ENCODE peak calls at places on chromosomes 13 and 19, in six cellular contexts. L is GM12878, Z is SK-N-SH, P is HL-60, O is GM23338, U is Panc1. A is an unnamed sample.

GRCh38 chr19:19606021-19606420 is 12.5 kb downstream of the PBX4 start:
- DNase-seq in L (no peak), O (no peak), Z (no peak), U (no peak), P (no peak), A (peak)

GRCh38 chr13:27149702-27150101 is 21.9 kb downstream of the USP12 start:
- DNase-seq in Z (no peak), U (no peak), L (no peak), P (no peak), O (no peak), A (no peak)

GRCh38 chr19:41174297-41174928 is 18.6 kb upstream of the CYP2S1 start:
- DNase-seq in O (no peak), P (no peak), U (no peak), Z (no peak), L (no peak), A (no peak)

GRCh38 chr13:37929308-37929707 is 59.7 kb upstream of the TRPC4 start:
- DNase-seq in P (no peak), L (no peak), U (no peak), O (no peak), Z (no peak), A (no peak)

GRCh38 chr13:29934531-29935308 is 84.3 kb upstream of the UBL3 start:
- DNase-seq in U (no peak), O (no peak), Z (no peak), P (no peak), L (no peak), A (no peak)

GRCh38 chr13:79533781-79534400 is 52.9 kb downstream of the NDFIP2 start:
- DNase-seq in O (no peak), P (no peak), L (no peak), Z (no peak), U (no peak), A (no peak)

GRCh38 chr19:18339703-18340102 is 695 bp upstream of the PGPEP1 start:
- DNase-seq in L (no peak), P (no peak), Z (peak), U (no peak), O (peak), A (peak)

GRCh38 chr19:36460046-36460445 is 29.3 kb downstream of the ZNF566 start:
- DNase-seq in L (no peak), U (no peak), P (no peak), O (no peak), Z (no peak), A (no peak)

GRCh38 chr13:109288151-109288709 is 498.2 kb downstream of the IRS2 start:
- DNase-seq in Z (no peak), U (no peak), P (no peak), O (no peak), L (no peak), A (no peak)

GRCh38 chr19:9528757-9529336 is 9.6 kb downstream of the ZNF426 start:
- DNase-seq in Z (no peak), P (no peak), O (peak), U (no peak), L (no peak), A (no peak)

DNA sequence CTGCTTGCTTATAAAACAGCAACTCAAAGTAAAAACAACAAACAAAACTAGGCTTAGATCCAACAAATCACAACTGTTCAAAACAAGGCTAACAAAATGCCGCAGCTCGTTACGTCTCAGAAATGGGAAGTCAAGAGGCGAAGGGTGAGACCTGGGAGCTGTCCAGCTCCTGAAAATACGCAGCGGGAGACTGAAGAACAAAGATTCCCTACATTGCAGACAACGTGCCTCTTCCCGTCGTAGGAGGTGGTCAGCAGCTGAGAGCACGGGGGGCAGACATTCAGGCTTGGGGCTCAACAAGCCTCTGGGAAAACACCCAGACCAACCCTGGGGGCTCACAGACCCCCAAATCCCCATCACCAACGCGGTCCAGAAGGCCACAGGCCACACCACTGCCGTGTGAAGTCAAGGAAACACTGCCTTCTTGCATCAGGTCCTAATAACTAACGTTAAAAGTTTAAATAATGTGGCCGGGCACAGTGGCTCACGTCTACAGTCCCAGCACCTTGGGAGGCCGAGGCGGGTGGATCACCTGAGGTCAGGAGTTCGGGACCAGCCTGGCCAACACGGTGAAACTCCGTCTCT is 13.5 kb downstream of the PLPP2 start:
- DNase-seq in U (no peak), L (no peak), Z (peak), P (no peak), O (peak), A (no peak)
- TF ChIP-seq REST in U (peak), L (peak), Z (peak), P (peak), O (peak), A (peak)

GRCh38 chr13:59770451-59770850 is 393.3 kb downstream of the DIAPH3 start:
- DNase-seq in L (no peak), U (no peak), Z (no peak), P (no peak), O (no peak), A (no peak)
- TF ChIP-seq REST in L (no peak), U (no peak), Z (no peak), P (no peak), O (no peak), A (no peak)

DNA sequence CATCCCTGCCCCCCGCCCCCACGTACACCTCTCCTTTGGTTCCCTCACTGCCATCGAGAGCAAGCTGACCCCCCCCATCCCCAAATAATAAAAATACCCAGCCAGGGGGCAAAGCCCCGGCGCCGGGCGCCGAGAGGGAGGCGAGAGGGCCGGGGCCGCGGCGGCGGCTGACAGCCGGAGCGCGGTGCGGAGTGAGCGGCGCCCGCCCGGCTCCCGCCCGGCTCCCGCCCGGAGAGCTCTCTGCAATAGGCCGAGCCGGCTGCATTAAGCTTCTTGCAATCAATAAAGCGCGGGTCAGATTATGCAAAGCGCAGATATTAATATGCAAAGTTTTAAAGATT is 40.9 kb downstream of the DEDD2 start:
- DNase-seq in U (no peak), Z (peak), P (no peak), O (peak), L (no peak), A (no peak)
- TF ChIP-seq REST in U (no peak), Z (no peak), P (no peak), O (no peak), L (no peak), A (no peak)

DNA sequence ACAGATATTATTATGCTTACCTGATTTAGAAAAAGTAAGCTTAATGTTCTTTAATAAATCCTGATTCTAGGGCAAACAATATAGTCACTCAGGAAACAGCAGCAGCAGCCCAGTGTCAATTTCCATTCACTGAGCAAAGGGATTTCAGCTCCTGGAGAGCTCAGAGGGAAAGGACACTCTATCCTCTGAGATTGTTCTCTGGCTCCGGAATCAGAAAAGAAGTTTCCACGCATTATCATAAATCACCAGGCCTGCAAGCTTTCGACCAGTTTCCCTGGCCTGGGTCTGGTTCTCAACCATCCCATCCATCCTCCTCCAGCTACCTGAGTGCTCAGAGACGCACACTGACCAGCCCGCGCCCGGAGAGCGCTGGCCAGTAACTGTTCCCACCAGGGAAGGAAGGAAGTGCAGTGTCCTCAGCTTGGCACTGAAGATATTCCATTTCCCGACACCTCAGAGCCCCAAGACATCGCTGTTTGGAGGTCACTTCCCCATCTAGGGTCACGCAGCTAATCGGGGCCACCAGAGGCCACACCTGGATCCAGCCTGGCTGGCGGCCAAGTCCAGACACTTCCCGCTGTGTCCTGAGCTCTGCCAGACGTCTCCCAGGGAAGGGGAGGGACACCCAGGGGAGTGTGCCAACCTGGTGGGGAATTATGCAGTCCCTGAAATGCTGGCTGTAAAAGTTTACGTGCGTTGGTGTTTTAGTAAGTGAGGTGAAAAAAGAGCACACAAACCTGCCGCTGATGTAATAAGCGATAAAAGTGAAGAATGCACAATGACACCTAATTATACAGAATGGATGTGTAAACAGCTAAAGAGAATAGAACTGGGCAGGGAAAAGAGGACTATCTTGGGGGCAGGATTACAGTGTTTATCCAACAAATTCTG is 29.1 kb downstream of the EPS15L1 start:
- DNase-seq in Z (no peak), L (no peak), P (no peak), U (no peak), O (no peak), A (no peak)
- TF ChIP-seq REST in Z (no peak), L (no peak), P (no peak), U (no peak), O (no peak), A (no peak)

DNA sequence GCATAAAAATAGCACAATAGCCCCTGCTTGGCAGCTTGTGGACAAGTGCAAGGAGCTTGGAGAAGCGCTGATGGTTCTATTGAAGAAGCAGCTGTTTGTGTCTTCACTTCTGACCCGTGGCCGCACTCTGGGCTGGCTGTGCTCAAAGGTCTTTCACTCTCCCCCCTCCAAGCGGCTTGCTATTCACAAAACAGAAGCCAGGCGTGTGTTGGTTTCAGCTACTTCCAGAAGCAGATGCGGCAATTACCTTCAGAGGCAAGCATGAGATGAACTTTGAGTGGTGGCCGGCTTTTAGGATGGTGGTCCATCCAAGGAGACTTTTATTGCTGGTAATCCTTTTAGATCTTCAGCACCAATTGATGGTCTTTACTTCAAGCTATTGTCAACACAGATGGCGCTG is 188.5 kb upstream of the ARGLU1 start:
- DNase-seq in L (no peak), P (no peak), Z (no peak), O (no peak), U (no peak), A (no peak)
- TF ChIP-seq REST in L (no peak), P (no peak), Z (no peak), O (no peak), U (no peak), A (no peak)

GRCh38 chr13:24218320-24218719 is 57.8 kb downstream of the SPATA13 start:
- DNase-seq in U (no peak), Z (no peak), P (no peak), O (peak), L (no peak), A (no peak)

GRCh38 chr13:24217601-24218281 is 57.2 kb downstream of the SPATA13 start:
- DNase-seq in L (no peak), O (peak), P (no peak), Z (no peak), U (no peak), A (peak)

GRCh38 chr13:24220086-24220703 is 59.7 kb downstream of the SPATA13 start:
- DNase-seq in O (peak), U (peak), Z (peak), P (no peak), L (no peak), A (peak)

GRCh38 chr13:24221007-24221406 is 60.5 kb downstream of the SPATA13 start:
- DNase-seq in L (no peak), O (no peak), U (no peak), Z (no peak), P (no peak), A (peak)

GRCh38 chr13:24218977-24219376 is 58.5 kb downstream of the SPATA13 start:
- DNase-seq in O (no peak), L (no peak), P (no peak), Z (no peak), U (no peak), A (no peak)
- TF ChIP-seq REST in O (no peak), L (no peak), P (no peak), Z (no peak), U (no peak), A (no peak)

GRCh38 chr19:28446511-28446910 is 766.4 kb downstream of the UQCRFS1 start:
- DNase-seq in O (peak), L (no peak), Z (no peak), P (no peak), U (no peak), A (no peak)
- TF ChIP-seq REST in O (no peak), L (no peak), Z (no peak), P (no peak), U (no peak), A (no peak)